ENCODE peak calls at places on chromosomes 1 and 21, in six cellular contexts. A, K, F, N, G and U are unnamed samples.

GRCh38 chr1:28259935-28260802 is 851 bp downstream of the SESN2 start:
- DNase-seq in N (no peak), K (peak), F (peak), G (no peak), A (peak), U (peak)

GRCh38 chr1:28371011-28371378 is 1.5 kb downstream of the PHACTR4 start:
- DNase-seq in K (no peak), N (no peak), A (no peak), F (no peak), G (no peak), U (no peak)

GRCh38 chr1:111884772-111885443 is 104.6 kb downstream of the KCND3 start:
- DNase-seq in A (no peak), F (no peak), G (no peak), K (no peak), N (no peak), U (no peak)

GRCh38 chr1:34842952-34843371 is 16.6 kb downstream of the SMIM12 start:
- DNase-seq in N (no peak), K (no peak), G (no peak), F (no peak), A (no peak), U (no peak)

GRCh38 chr1:230807029-230807428 is 59.8 kb downstream of the CAPN9 start:
- DNase-seq in F (no peak), N (no peak), A (peak), K (no peak), G (no peak), U (no peak)

GRCh38 chr1:7454052-7454815 is 316.9 kb upstream of the VAMP3 start:
- DNase-seq in N (no peak), K (peak), F (peak), A (no peak), G (no peak), U (no peak)

GRCh38 chr1:16155537-16156410 is at the start of gene EPHA2:
- DNase-seq in K (no peak), N (peak), A (peak), G (no peak), F (peak), U (peak)

GRCh38 chr1:237012789-237013383 is 8.6 kb upstream of the MT1HL1 start:
- DNase-seq in A (peak), N (no peak), F (no peak), K (no peak), G (no peak), U (no peak)

GRCh38 chr1:53122194-53122846 is 20.1 kb downstream of the SLC1A7 start:
- DNase-seq in F (peak), N (no peak), G (no peak), A (no peak), K (no peak), U (no peak)

GRCh38 chr1:56644941-56645662 is at the start of gene PRKAA2:
- DNase-seq in G (no peak), F (peak), N (no peak), A (peak), K (no peak), U (peak)

GRCh38 chr1:145785481-145785880 is 38.4 kb downstream of the RNF115 start:
- DNase-seq in N (no peak), G (no peak), F (peak), K (no peak), A (no peak), U (no peak)

GRCh38 chr21:29645666-29646553 is 293.9 kb downstream of the GRIK1 start:
- DNase-seq in K (no peak), A (no peak), G (no peak), N (no peak), F (no peak), U (no peak)

GRCh38 chr1:175169305-175170018 is 23.1 kb downstream of the KIAA0040 start:
- DNase-seq in N (no peak), F (no peak), A (no peak), K (no peak), G (no peak), U (no peak)

GRCh38 chr1:227343727-227344551 is 25.6 kb upstream of the CDC42BPA start:
- DNase-seq in N (no peak), A (no peak), K (no peak), G (no peak), F (peak), U (no peak)

GRCh38 chr1:28322209-28322608 is 6.6 kb upstream of the MED18 start:
- DNase-seq in G (no peak), F (no peak), N (no peak), A (peak), K (no peak), U (no peak)

GRCh38 chr1:28512058-28512611 is 6.3 kb downstream of the RCC1 start:
- DNase-seq in N (no peak), G (no peak), K (peak), F (peak), A (no peak), U (no peak)

GRCh38 chr1:6037338-6037762 is 8.3 kb upstream of the KCNAB2 start:
- DNase-seq in N (no peak), K (peak), A (no peak), F (peak), G (peak), U (no peak)

GRCh38 chr1:13799502-13800283 is 99.7 kb downstream of the PRDM2 start:
- DNase-seq in A (no peak), K (no peak), N (no peak), F (no peak), G (no peak), U (no peak)

GRCh38 chr21:42009831-42010506 is at the start of gene ZBTB21:
- DNase-seq in G (peak), A (peak), F (peak), K (peak), N (peak), U (peak)
- TF ChIP-seq CTCF in G (no peak), A (no peak), F (no peak), K (no peak), N (no peak), U (no peak)

GRCh38 chr1:207565546-207566468 is 69.8 kb downstream of the CR1 start:
- DNase-seq in K (peak), A (peak), N (no peak), G (no peak), F (no peak), U (no peak)
- TF ChIP-seq CTCF in K (peak), A (no peak), N (no peak), G (no peak), F (peak), U (no peak)

GRCh38 chr1:98103617-98104284 is 182.9 kb upstream of the DPYD start:
- DNase-seq in G (no peak), K (peak), A (no peak), F (peak), N (no peak), U (no peak)
- TF ChIP-seq CTCF in G (no peak), K (no peak), A (no peak), F (no peak), N (no peak), U (no peak)

GRCh38 chr1:47951545-47952235 is 45.5 kb downstream of the TRABD2B start:
- DNase-seq in K (no peak), N (no peak), G (no peak), A (no peak), F (no peak), U (no peak)
- TF ChIP-seq CTCF in K (peak), N (no peak), G (no peak), A (no peak), F (no peak), U (no peak)

DNA sequence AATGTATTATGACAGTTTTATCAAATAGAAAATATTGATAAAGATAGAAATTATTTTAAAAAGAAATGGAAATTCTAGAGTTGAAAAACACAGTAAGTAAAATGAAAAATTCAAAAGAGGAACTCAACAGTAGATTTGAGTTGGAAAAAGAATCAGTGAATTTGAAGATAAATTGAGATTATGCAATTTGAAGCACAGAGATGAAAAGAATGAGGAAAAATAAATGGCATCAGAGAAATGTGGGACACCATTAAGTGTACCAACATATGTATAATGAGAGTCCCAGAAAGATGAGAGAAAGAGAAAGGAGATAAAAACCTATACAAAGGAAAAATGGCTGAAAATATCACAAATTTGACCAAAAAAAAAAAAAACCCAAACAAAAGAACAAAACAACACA is 25.0 kb downstream of the C4BPA start:
- DNase-seq in K (no peak), F (no peak), G (no peak), N (no peak), A (no peak), U (no peak)
- TF ChIP-seq CTCF in K (no peak), F (no peak), G (no peak), N (no peak), A (no peak), U (no peak)